ENCODE peak calls at places on chromosome 18, in six cellular contexts. D, E, K, S, M and C are unnamed samples.

GRCh38 chr18:79846936-79847557 is 49.3 kb downstream of the KCNG2 start:
- DNase-seq in D (no peak), E (no peak), K (no peak), S (no peak), M (no peak), C (no peak)

GRCh38 chr18:45825258-45825744 is at the start of gene SIGLEC15:
- DNase-seq in D (no peak), E (no peak), K (no peak), S (peak; percentile 60), M (no peak), C (no peak)

GRCh38 chr18:34990571-34990970 is 50.6 kb upstream of the MAPRE2 start:
- DNase-seq in D (no peak), E (no peak), K (peak; percentile 11), S (no peak), M (no peak), C (no peak)

GRCh38 chr18:36045241-36045999 is 21.9 kb downstream of the RPRD1A start:
- DNase-seq in D (no peak), E (no peak), K (no peak), S (no peak), M (no peak), C (no peak)

GRCh38 chr18:31610841-31611240 is 19.2 kb downstream of the TTR start:
- DNase-seq in D (peak; percentile 6), E (no peak), K (no peak), S (peak; percentile 19), M (peak; percentile 57), C (no peak)

GRCh38 chr18:13447621-13448020 is 229.1 kb downstream of the LDLRAD4 start:
- DNase-seq in D (peak; percentile 70), E (no peak), K (peak; percentile 48), S (peak; percentile 51), M (no peak), C (no peak)

GRCh38 chr18:6107794-6108193 is 212.5 kb upstream of the TMEM200C start:
- DNase-seq in D (no peak), E (no peak), K (no peak), S (no peak), M (no peak), C (no peak)

GRCh38 chr18:58891753-58892152 is 27.1 kb downstream of the ZNF532 start:
- DNase-seq in D (no peak), E (no peak), K (no peak), S (no peak), M (no peak), C (no peak)

GRCh38 chr18:46856975-46857374 is 60.3 kb downstream of the PIAS2 start:
- DNase-seq in D (no peak), E (no peak), K (no peak), S (no peak), M (no peak), C (no peak)

GRCh38 chr18:69817335-69817935 is 130.2 kb downstream of the CD226 start:
- DNase-seq in D (no peak), E (no peak), K (peak; percentile 98), S (no peak), M (no peak), C (no peak)

GRCh38 chr18:42414756-42415454 is 459.9 kb downstream of the PIK3C3 start:
- DNase-seq in D (peak; percentile 6), E (no peak), K (no peak), S (no peak), M (no peak), C (no peak)

GRCh38 chr18:54822872-54823845 is 5.1 kb upstream of the RAB27B start:
- DNase-seq in D (peak; percentile 96), E (no peak), K (peak; percentile 92), S (no peak), M (no peak), C (no peak)

GRCh38 chr18:7754258-7754657 is 187.1 kb downstream of the PTPRM start:
- DNase-seq in D (no peak), E (no peak), K (peak; percentile 34), S (no peak), M (no peak), C (no peak)

GRCh38 chr18:23458830-23459529 is 5.9 kb downstream of the RIOK3 start:
- DNase-seq in D (no peak), E (no peak), K (no peak), S (no peak), M (no peak), C (no peak)

GRCh38 chr18:657311-657997 is at the start of gene TYMS:
- DNase-seq in D (peak; percentile 85), E (no peak), K (peak; percentile 51), S (peak; percentile 90), M (peak; percentile 49), C (no peak)

GRCh38 chr18:36812686-36813085 is 16.1 kb downstream of the TPGS2 start:
- DNase-seq in D (no peak), E (no peak), K (peak; percentile 28), S (no peak), M (no peak), C (no peak)

GRCh38 chr18:1392865-1393734 is 488.4 kb downstream of the ADCYAP1 start:
- DNase-seq in D (no peak), E (no peak), K (no peak), S (peak; percentile 61), M (no peak), C (no peak)

GRCh38 chr18:55405655-55406373 is 182.2 kb downstream of the TCF4 start:
- DNase-seq in D (peak; percentile 69), E (no peak), K (peak; percentile 95), S (peak; percentile 90), M (peak; percentile 47), C (no peak)

GRCh38 chr18:51135361-51135760 is 62.1 kb downstream of the MEX3C start:
- DNase-seq in D (peak; percentile 47), E (no peak), K (peak; percentile 35), S (no peak), M (no peak), C (no peak)

GRCh38 chr18:10565835-10566234 is 40.0 kb downstream of the NAPG start:
- DNase-seq in D (no peak), E (no peak), K (no peak), S (no peak), M (no peak), C (no peak)

GRCh38 chr18:56001576-56001975 is 413.6 kb upstream of the TCF4 start:
- DNase-seq in D (peak; percentile 0), E (no peak), K (no peak), S (no peak), M (no peak), C (no peak)

GRCh38 chr18:59509477-59510173 is 150.6 kb upstream of the LMAN1 start:
- DNase-seq in D (no peak), E (no peak), K (no peak), S (no peak), M (no peak), C (no peak)

GRCh38 chr18:52334896-52335295 is 5.1 kb upstream of the DCC start:
- DNase-seq in D (no peak), E (no peak), K (peak; percentile 66), S (no peak), M (no peak), C (no peak)

GRCh38 chr18:34729740-34730338 is 19.7 kb downstream of the DTNA start:
- DNase-seq in D (no peak), E (no peak), K (no peak), S (no peak), M (no peak), C (no peak)

GRCh38 chr18:48805826-48806535 is 144.8 kb downstream of the SMAD7 start:
- DNase-seq in D (no peak), E (no peak), K (no peak), S (no peak), M (peak; percentile 7), C (no peak)

GRCh38 chr18:79950440-79951341 is 762 bp downstream of the SLC66A2 start:
- DNase-seq in D (no peak), E (no peak), K (peak; percentile 12), S (peak; percentile 9), M (peak; percentile 50), C (no peak)

GRCh38 chr18:51531496-51531895 is 334.0 kb upstream of the MEX3C start:
- DNase-seq in D (no peak), E (no peak), K (no peak), S (no peak), M (no peak), C (no peak)

GRCh38 chr18:78199002-78199401 is 780.6 kb upstream of the SALL3 start:
- DNase-seq in D (no peak), E (no peak), K (no peak), S (no peak), M (no peak), C (no peak)